ENCODE peak calls at places on chromosomes 1 and 21, in eight cellular contexts. D, O, W, M, Q, L, R and H are unnamed samples.
A peak's percentile ranks its signal among the peaks of the same experiment; 100 is the strongest.

GRCh38 chr1:201461783-201462441 is 7.1 kb downstream of the PHLDA3 start:
- DNase-seq in D (peak; percentile 83), O (no peak), W (peak; percentile 66), M (peak; percentile 90), Q (no peak), L (peak; percentile 90), R (no peak), H (no peak)

GRCh38 chr1:29208462-29208861 is 22.3 kb downstream of the MECR start:
- DNase-seq in D (no peak), O (no peak), W (no peak), M (no peak), Q (no peak), L (no peak), R (no peak), H (no peak)

GRCh38 chr21:44375281-44375651 is 21.8 kb downstream of the TRPM2 start:
- DNase-seq in D (no peak), O (no peak), W (no peak), M (no peak), Q (no peak), L (no peak), R (peak; percentile 28), H (no peak)

GRCh38 chr1:183443466-183443865 is 25.3 kb upstream of the NMNAT2 start:
- DNase-seq in D (no peak), O (no peak), W (no peak), M (no peak), Q (no peak), L (no peak), R (no peak), H (no peak)

GRCh38 chr1:169588785-169589485 is 2.7 kb upstream of the F5 start:
- DNase-seq in D (no peak), O (no peak), W (no peak), M (no peak), Q (no peak), L (no peak), R (no peak), H (no peak)

GRCh38 chr1:157277281-157277680 is 139.1 kb upstream of the ETV3 start:
- DNase-seq in D (no peak), O (no peak), W (no peak), M (no peak), Q (no peak), L (no peak), R (no peak), H (no peak)

GRCh38 chr1:186620526-186620925 is 59.7 kb downstream of the PTGS2 start:
- DNase-seq in D (no peak), O (no peak), W (no peak), M (no peak), Q (no peak), L (no peak), R (no peak), H (no peak)

GRCh38 chr1:80675469-80675868 is 1125.3 kb upstream of the ADGRL2 start:
- DNase-seq in D (no peak), O (no peak), W (no peak), M (no peak), Q (no peak), L (peak; percentile 36), R (no peak), H (no peak)

GRCh38 chr1:162020145-162020544 is 3.5 kb downstream of the OLFML2B start:
- DNase-seq in D (no peak), O (no peak), W (no peak), M (no peak), Q (no peak), L (peak; percentile 3), R (no peak), H (no peak)

GRCh38 chr1:236494586-236495207 is 29.1 kb upstream of the LGALS8 start:
- DNase-seq in D (no peak), O (no peak), W (no peak), M (no peak), Q (no peak), L (no peak), R (no peak), H (no peak)

GRCh38 chr1:41915786-41916571 is 2.7 kb downstream of the HIVEP3 start:
- DNase-seq in D (no peak), O (no peak), W (peak; percentile 50), M (no peak), Q (no peak), L (no peak), R (peak; percentile 46), H (no peak)

GRCh38 chr1:177274687-177275211 is 104.0 kb downstream of the BRINP2 start:
- DNase-seq in D (peak; percentile 54), O (no peak), W (peak; percentile 42), M (peak; percentile 28), Q (no peak), L (no peak), R (no peak), H (no peak)

GRCh38 chr21:24123785-24124184 is 1483.5 kb downstream of the MRPL39 start:
- DNase-seq in D (no peak), O (no peak), W (no peak), M (no peak), Q (no peak), L (no peak), R (no peak), H (no peak)

GRCh38 chr1:230125633-230126528 is 58.8 kb downstream of the GALNT2 start:
- DNase-seq in D (no peak), O (no peak), W (no peak), M (no peak), Q (no peak), L (no peak), R (no peak), H (no peak)

GRCh38 chr21:34513109-34513675 is 1.2 kb upstream of the KCNE1 start:
- DNase-seq in D (no peak), O (no peak), W (no peak), M (no peak), Q (no peak), L (no peak), R (no peak), H (no peak)

GRCh38 chr21:42107881-42108553 is 36.9 kb downstream of the UMODL1 start:
- DNase-seq in D (peak; percentile 76), O (peak; percentile 41), W (peak; percentile 72), M (no peak), Q (peak; percentile 27), L (peak; percentile 26), R (peak; percentile 56), H (peak; percentile 66)

GRCh38 chr1:192435704-192436103 is 118.9 kb downstream of the RGS21 start:
- DNase-seq in D (no peak), O (no peak), W (no peak), M (no peak), Q (no peak), L (no peak), R (no peak), H (no peak)

GRCh38 chr1:111976332-111976731 is 13.1 kb downstream of the KCND3 start:
- DNase-seq in D (no peak), O (no peak), W (peak; percentile 40), M (no peak), Q (no peak), L (no peak), R (no peak), H (no peak)